ENCODE peak calls at places on chromosomes 5 and 9, in six cellular contexts. K, T, W, D, C and H are unnamed samples.

GRCh38 chr9:113584728-113585442 is 121.4 kb downstream of the RGS3 start:
- DNase-seq in K (no peak), T (no peak), W (no peak), D (no peak), C (no peak), H (no peak)

GRCh38 chr5:65620021-65620420 is 4.1 kb downstream of the TRIM23 start:
- DNase-seq in K (no peak), T (no peak), W (no peak), D (no peak), C (no peak), H (no peak)

GRCh38 chr9:116639251-116639741 is 47.8 kb upstream of the TRIM32 start:
- DNase-seq in K (no peak), T (peak), W (no peak), D (no peak), C (peak), H (no peak)

GRCh38 chr5:52710972-52711596 is 76.6 kb upstream of the ITGA1 start:
- DNase-seq in K (no peak), T (no peak), W (no peak), D (no peak), C (no peak), H (no peak)

GRCh38 chr9:35844628-35845301 is 15.7 kb downstream of the TMEM8B start:
- DNase-seq in K (peak), T (peak), W (peak), D (peak), C (peak), H (peak)

GRCh38 chr9:127897194-127897692 is 2.2 kb downstream of the ST6GALNAC6 start:
- DNase-seq in K (peak), T (peak), W (no peak), D (peak), C (peak), H (no peak)

GRCh38 chr5:159907689-159908088 is 8.6 kb upstream of the ADRA1B start:
- DNase-seq in K (no peak), T (no peak), W (no peak), D (no peak), C (no peak), H (no peak)

GRCh38 chr5:114120166-114120565 is 241.7 kb upstream of the KCNN2 start:
- DNase-seq in K (no peak), T (no peak), W (no peak), D (no peak), C (no peak), H (no peak)

GRCh38 chr9:13569706-13570423 is 290.4 kb upstream of the MPDZ start:
- DNase-seq in K (no peak), T (peak), W (no peak), D (no peak), C (peak), H (no peak)

GRCh38 chr5:7926720-7927119 is 57.8 kb downstream of the MTRR start:
- DNase-seq in K (no peak), T (no peak), W (no peak), D (no peak), C (no peak), H (no peak)

GRCh38 chr9:14962193-14962899 is 52.1 kb upstream of the FREM1 start:
- DNase-seq in K (peak), T (no peak), W (no peak), D (no peak), C (no peak), H (no peak)

GRCh38 chr5:63154480-63155309 is 576.1 kb downstream of the LRRC70 start:
- DNase-seq in K (no peak), T (no peak), W (no peak), D (no peak), C (no peak), H (no peak)

GRCh38 chr5:99694884-99695283 is 766.1 kb upstream of the CHD1 start:
- DNase-seq in K (no peak), T (no peak), W (no peak), D (no peak), C (no peak), H (no peak)

GRCh38 chr5:164013077-164013670 is 507.8 kb downstream of the MAT2B start:
- DNase-seq in K (peak), T (peak), W (peak), D (no peak), C (peak), H (peak)

GRCh38 chr9:65409471-65409980 is 124.5 kb upstream of the FOXD4L5 start:
- DNase-seq in K (no peak), T (no peak), W (no peak), D (no peak), C (no peak), H (no peak)

GRCh38 chr9:127444283-127444920 is 6.8 kb downstream of the RPL12 start:
- DNase-seq in K (no peak), T (no peak), W (no peak), D (no peak), C (no peak), H (no peak)

GRCh38 chr5:587403-587802 is 24.7 kb upstream of the CEP72 start:
- DNase-seq in K (no peak), T (no peak), W (no peak), D (no peak), C (no peak), H (no peak)

GRCh38 chr9:19999491-20000057 is 210.7 kb upstream of the SLC24A2 start:
- DNase-seq in K (no peak), T (peak), W (peak), D (no peak), C (peak), H (peak)

GRCh38 chr5:178435321-178436238 is 154.6 kb downstream of the COL23A1 start:
- DNase-seq in K (no peak), T (no peak), W (no peak), D (peak), C (no peak), H (no peak)

GRCh38 chr5:150175536-150175935 is 9.0 kb downstream of the CDX1 start:
- DNase-seq in K (no peak), T (no peak), W (no peak), D (no peak), C (no peak), H (no peak)
- TF ChIP-seq CTCF in K (no peak), T (peak), W (peak), D (no peak), C (peak), H (peak)

GRCh38 chr5:41214199-41214598 is 867 bp upstream of the C6 start:
- DNase-seq in K (no peak), T (no peak), W (no peak), D (no peak), C (no peak), H (no peak)

GRCh38 chr5:41213340-41213739 is at the start of gene C6:
- DNase-seq in K (no peak), T (no peak), W (no peak), D (no peak), C (no peak), H (peak)

GRCh38 chr5:41212935-41213334 is 397 bp downstream of the C6 start:
- DNase-seq in K (no peak), T (no peak), W (no peak), D (no peak), C (no peak), H (no peak)

GRCh38 chr5:41211417-41211816 is 1.9 kb downstream of the C6 start:
- DNase-seq in K (no peak), T (no peak), W (no peak), D (no peak), C (no peak), H (no peak)
- H3K4me3 ChIP-seq in K (no peak), T (no peak), W (no peak), D (peak), C (no peak), H (no peak)

GRCh38 chr5:124888050-124888506 is 141.6 kb upstream of the ZNF608 start:
- DNase-seq in K (peak), T (no peak), W (no peak), D (no peak), C (peak), H (peak)
- TF ChIP-seq CTCF in K (no peak), T (no peak), W (no peak), D (no peak), C (peak), H (peak)

DNA sequence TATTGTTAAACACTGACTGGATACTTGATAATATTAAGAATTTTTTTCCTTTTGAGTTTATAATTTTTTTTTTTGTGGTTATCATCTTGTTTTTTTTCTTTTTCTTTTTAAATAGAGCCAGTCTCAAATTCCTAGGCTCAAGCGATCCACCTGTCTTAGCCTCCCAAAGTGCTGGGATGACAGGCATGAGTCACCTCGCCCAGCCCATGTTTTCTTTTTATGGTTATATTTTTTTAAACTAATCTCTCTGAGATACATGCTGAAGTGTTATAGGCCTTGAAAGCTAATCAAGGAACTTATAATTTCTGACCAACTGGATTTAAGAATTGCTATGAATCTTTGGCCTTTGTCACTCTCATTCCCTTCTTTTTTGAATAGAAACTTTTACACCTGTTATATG is 6.8 kb upstream of the AMACR start:
- DNase-seq in K (no peak), T (no peak), W (no peak), D (no peak), C (no peak), H (no peak)
- H3K4me3 ChIP-seq in K (no peak), T (no peak), W (no peak), D (no peak), C (no peak), H (no peak)

DNA sequence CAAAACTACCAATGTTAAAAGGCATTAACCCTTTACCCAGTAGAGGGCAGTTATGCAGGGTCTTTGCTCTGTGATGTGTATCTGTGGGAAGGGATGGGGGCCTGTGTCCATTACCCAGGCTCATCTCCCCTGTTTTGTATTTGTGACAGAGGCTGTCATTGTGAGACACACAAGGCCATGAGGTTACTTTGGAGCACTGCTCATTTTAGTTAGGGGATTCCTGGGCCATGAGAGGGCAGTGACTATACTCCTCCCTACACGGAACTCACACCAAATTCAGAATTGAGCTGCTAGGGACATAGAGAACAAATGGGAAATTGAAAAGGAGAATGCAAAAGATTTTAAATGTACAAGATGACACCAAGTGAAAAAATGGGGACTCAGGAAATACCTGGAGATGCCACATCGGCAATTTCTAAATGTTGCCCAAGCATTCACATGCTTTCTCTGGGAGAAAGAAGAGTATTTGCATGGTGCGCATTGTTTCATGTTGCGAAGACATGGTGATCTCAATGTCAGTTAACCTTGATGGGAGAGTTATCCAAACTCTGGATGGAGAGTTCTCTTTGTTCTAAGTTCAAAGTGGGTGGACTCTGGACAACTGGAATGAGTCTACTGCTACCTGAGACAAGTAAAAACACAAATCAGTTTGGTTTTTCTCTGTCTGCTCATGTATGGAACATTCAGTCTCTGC is 32.5 kb downstream of the C9orf152 start:
- DNase-seq in K (no peak), T (no peak), W (no peak), D (no peak), C (no peak), H (no peak)
- TF ChIP-seq CTCF in K (no peak), T (no peak), W (no peak), D (no peak), C (peak), H (no peak)

DNA sequence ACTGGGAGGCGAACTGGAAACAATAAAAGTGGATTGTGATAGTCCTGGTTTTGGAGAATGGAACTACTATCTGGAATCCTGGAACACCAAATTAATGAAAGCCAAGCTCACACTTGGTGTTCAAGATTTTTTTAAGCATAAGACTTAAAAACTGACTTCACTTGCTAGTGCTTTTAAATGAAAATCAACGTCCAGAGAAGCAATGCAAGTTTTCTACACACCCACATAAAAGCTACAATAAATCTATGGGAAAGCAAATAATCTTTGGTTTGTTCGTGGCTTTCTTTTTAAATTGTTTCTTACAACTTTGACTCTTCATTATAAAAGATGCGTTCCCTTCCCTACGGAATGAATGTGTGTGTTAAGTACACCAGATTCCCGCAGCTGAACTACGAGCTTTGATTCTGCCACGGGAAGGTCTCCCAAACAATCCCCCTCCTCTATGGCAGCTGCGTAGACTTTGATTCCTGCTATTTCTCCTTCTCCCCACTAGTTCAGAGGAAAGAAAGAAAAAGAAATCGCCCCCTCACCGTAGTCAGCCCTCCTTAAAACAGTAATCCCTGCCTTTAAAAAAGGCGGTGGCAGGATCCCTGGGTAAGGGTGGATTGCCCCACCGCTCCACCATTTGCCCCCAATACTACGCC is 1057.2 kb upstream of the DMAC1 start:
- DNase-seq in K (no peak), T (peak), W (no peak), D (no peak), C (no peak), H (no peak)
- H3K4me3 ChIP-seq in K (no peak), T (peak), W (peak), D (peak), C (peak), H (peak)

GRCh38 chr9:108756746-108757490 is 98.9 kb downstream of the ACTL7B start:
- DNase-seq in K (no peak), T (no peak), W (no peak), D (no peak), C (no peak), H (no peak)
- TF ChIP-seq CTCF in K (no peak), T (peak), W (peak), D (no peak), C (peak), H (peak)

GRCh38 chr5:27403248-27403882 is 365.0 kb upstream of the CDH9 start:
- DNase-seq in K (no peak), T (peak), W (no peak), D (no peak), C (no peak), H (no peak)
- H3K4me3 ChIP-seq in K (no peak), T (peak), W (no peak), D (no peak), C (no peak), H (peak)

DNA sequence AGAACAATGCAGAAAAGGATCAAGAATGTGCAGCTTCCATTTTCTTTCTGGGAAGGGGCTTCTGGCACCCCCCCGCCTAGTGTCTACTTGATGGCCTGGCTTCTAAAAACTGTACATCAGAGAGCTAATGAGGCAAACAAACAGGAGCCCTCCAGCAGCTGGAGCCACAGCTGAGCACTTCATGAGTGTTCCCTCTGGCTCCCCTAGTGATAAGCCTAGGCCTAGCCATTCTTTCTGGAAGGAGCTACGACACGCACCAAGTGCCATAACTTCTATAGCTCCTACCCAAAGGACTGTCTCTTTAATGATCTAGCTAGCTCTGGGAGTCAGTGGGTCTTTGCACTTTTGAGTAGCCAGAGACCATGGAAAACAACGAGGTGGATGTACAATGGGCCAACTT is 66.1 kb downstream of the DNAH5 start:
- DNase-seq in K (no peak), T (no peak), W (no peak), D (no peak), C (no peak), H (no peak)
- TF ChIP-seq CTCF in K (no peak), T (no peak), W (peak), D (no peak), C (no peak), H (peak)

GRCh38 chr9:73701415-73702057 is 549.9 kb downstream of the ANXA1 start:
- DNase-seq in K (no peak), T (no peak), W (no peak), D (no peak), C (no peak), H (no peak)
- H3K4me3 ChIP-seq in K (no peak), T (no peak), W (no peak), D (no peak), C (no peak), H (no peak)